ENCODE peak calls at places on chromosomes 11 and 22, in four cellular contexts. F, E, U and M are unnamed samples.

GRCh38 chr11:123475478-123475877 is 45.4 kb downstream of the GRAMD1B start:
- DNase-seq in F (peak), E (no peak), U (peak), M (peak)

GRCh38 chr11:126963603-126964353 is 36.8 kb downstream of the KIRREL3 start:
- DNase-seq in F (no peak), E (no peak), U (no peak), M (no peak)

GRCh38 chr11:3723014-3723708 is 52.0 kb upstream of the CHRNA10 start:
- DNase-seq in F (peak), E (no peak), U (peak), M (peak)

GRCh38 chr11:33703771-33704170 is 3.1 kb upstream of the C11orf91 start:
- DNase-seq in F (peak), E (no peak), U (no peak), M (peak)

GRCh38 chr11:11499300-11499699 is 122.5 kb downstream of the GALNT18 start:
- DNase-seq in F (no peak), E (no peak), U (no peak), M (no peak)

GRCh38 chr22:19175026-19175601 is 3.4 kb downstream of the SLC25A1 start:
- DNase-seq in F (no peak), E (no peak), U (no peak), M (no peak)

GRCh38 chr22:50672471-50673230 is at the start of gene SHANK3:
- DNase-seq in F (peak), E (peak), U (no peak), M (peak)

GRCh38 chr11:96257972-96258951 is 84.7 kb downstream of the MAML2 start:
- DNase-seq in F (peak), E (no peak), U (no peak), M (no peak)

GRCh38 chr11:28903716-28904115 is 795.5 kb downstream of the METTL15 start:
- DNase-seq in F (peak), E (no peak), U (no peak), M (peak)

GRCh38 chr22:32660292-32660691 is 141.2 kb upstream of the TIMP3 start:
- DNase-seq in F (peak), E (peak), U (peak), M (no peak)

GRCh38 chr22:26484360-26484706 is 656 bp downstream of the SRRD start:
- DNase-seq in F (no peak), E (no peak), U (no peak), M (no peak)

GRCh38 chr11:130522284-130522961 is 74.0 kb downstream of the ADAMTS15 start:
- DNase-seq in F (peak), E (peak), U (peak), M (peak)

GRCh38 chr11:121047926-121048325 is 24.0 kb downstream of the TBCEL start:
- DNase-seq in F (no peak), E (no peak), U (no peak), M (no peak)

GRCh38 chr11:19595840-19596751 is 116.5 kb upstream of the NAV2 start:
- DNase-seq in F (peak), E (peak), U (peak), M (peak)

GRCh38 chr11:119356349-119357031 is 10.0 kb upstream of the MFRP start:
- DNase-seq in F (peak), E (peak), U (peak), M (peak)

GRCh38 chr11:102385053-102385976 is 38.3 kb downstream of the BIRC2 start:
- DNase-seq in F (no peak), E (no peak), U (no peak), M (peak)

GRCh38 chr11:104917259-104918112 is 19.2 kb upstream of the CASP12 start:
- DNase-seq in F (no peak), E (no peak), U (no peak), M (peak)

GRCh38 chr11:22634897-22635629 is 9.4 kb upstream of the FANCF start:
- DNase-seq in F (peak), E (peak), U (no peak), M (no peak)

GRCh38 chr22:50199836-50200332 is 927 bp upstream of the SELENOO start:
- DNase-seq in F (no peak), E (no peak), U (no peak), M (no peak)

GRCh38 chr11:27282141-27282590 is 80.8 kb downstream of the CCDC34 start:
- DNase-seq in F (peak), E (peak), U (peak), M (peak)

GRCh38 chr11:34522188-34522587 is 8.6 kb upstream of the ELF5 start:
- DNase-seq in F (no peak), E (no peak), U (no peak), M (no peak)

GRCh38 chr11:93738647-93739081 is 2.6 kb downstream of the TAF1D start:
- DNase-seq in F (peak), E (no peak), U (no peak), M (peak)

GRCh38 chr11:120009938-120010337 is 128.0 kb downstream of the TRIM29 start:
- DNase-seq in F (no peak), E (no peak), U (no peak), M (no peak)

GRCh38 chr11:130890039-130890745 is 26.1 kb downstream of the SNX19 start:
- DNase-seq in F (no peak), E (no peak), U (no peak), M (peak)

GRCh38 chr11:57315491-57315890 is 9.3 kb downstream of the TNKS1BP1 start:
- DNase-seq in F (peak), E (no peak), U (peak), M (no peak)

GRCh38 chr11:1888347-1888753 is 3.3 kb downstream of the PRR33 start:
- DNase-seq in F (no peak), E (no peak), U (no peak), M (no peak)

GRCh38 chr11:2204361-2205213 is 33.0 kb upstream of the TH start:
- DNase-seq in F (no peak), E (no peak), U (no peak), M (no peak)

GRCh38 chr11:64851831-64852337 is 7.4 kb upstream of the CDC42BPG start:
- DNase-seq in F (no peak), E (no peak), U (no peak), M (no peak)

GRCh38 chr11:19283998-19284397 is 43.3 kb upstream of the E2F8 start:
- DNase-seq in F (no peak), E (no peak), U (no peak), M (no peak)

GRCh38 chr11:96263361-96263763 is 79.6 kb downstream of the MAML2 start:
- DNase-seq in F (peak), E (no peak), U (peak), M (peak)

GRCh38 chr11:65786786-65787636 is at the start of gene OVOL1:
- DNase-seq in F (no peak), E (no peak), U (no peak), M (no peak)

GRCh38 chr11:8219257-8220021 is 44.2 kb downstream of the LMO1 start:
- DNase-seq in F (peak), E (no peak), U (peak), M (peak)

GRCh38 chr22:49292909-49293308 is 534.8 kb downstream of the BRD1 start:
- DNase-seq in F (no peak), E (no peak), U (no peak), M (no peak)

GRCh38 chr11:44946268-44946667 is 4.4 kb downstream of the TP53I11 start:
- DNase-seq in F (no peak), E (no peak), U (no peak), M (no peak)

GRCh38 chr22:36160499-36160942 is at the start of gene APOL3:
- DNase-seq in F (peak), E (peak), U (peak), M (peak)

GRCh38 chr11:24171869-24172268 is 325.0 kb upstream of the LUZP2 start:
- DNase-seq in F (no peak), E (no peak), U (no peak), M (no peak)

GRCh38 chr11:134503596-134503995 is 91.6 kb upstream of the B3GAT1 start:
- DNase-seq in F (no peak), E (no peak), U (no peak), M (no peak)

GRCh38 chr22:42300286-42301071 is 30.0 kb upstream of the TCF20 start:
- DNase-seq in F (no peak), E (no peak), U (no peak), M (no peak)